ENCODE peak calls at places on chromosomes 13 and 19, in seven cellular contexts. S is sigmoid colon, Y is fibroblast of the aortic adventitia, W is lower leg skin, G is astrocyte, T is cardiac fibroblast, V is tibial artery. I is an unnamed sample.

GRCh38 chr19:32924200-32924599 is 47.6 kb downstream of the CEP89 start:
- DNase-seq in V (no peak), G (peak; percentile 18), T (no peak), Y (peak; percentile 1), S (no peak), W (no peak), I (no peak)

GRCh38 chr13:99916366-99917103 is 55.0 kb downstream of the ZIC5 start:
- DNase-seq in W (no peak), G (peak; percentile 46), T (peak; percentile 80), Y (peak; percentile 79), V (no peak), S (no peak), I (no peak)

GRCh38 chr19:18465214-18465963 is 27.5 kb upstream of the ISYNA1 start:
- DNase-seq in W (no peak), G (no peak), S (peak; percentile 69), V (no peak), T (no peak), Y (no peak), I (no peak)

GRCh38 chr13:30373727-30374126 is 48.6 kb upstream of the UBE2L5 start:
- DNase-seq in S (no peak), T (no peak), V (no peak), G (no peak), W (peak; percentile 72), Y (no peak), I (no peak)

GRCh38 chr19:22619371-22619770 is 14.8 kb upstream of the ZNF492 start:
- DNase-seq in S (no peak), Y (no peak), G (no peak), W (peak; percentile 68), T (no peak), V (no peak), I (no peak)

GRCh38 chr13:113997845-113998751 is 24.2 kb upstream of the C13orf46 start:
- DNase-seq in V (peak; percentile 78), G (no peak), S (peak; percentile 79), T (peak; percentile 69), W (no peak), Y (peak; percentile 85), I (no peak)

GRCh38 chr19:11324079-11324661 is 15.3 kb downstream of the RAB3D start:
- DNase-seq in S (peak; percentile 92), Y (peak; percentile 95), G (peak; percentile 85), V (peak; percentile 83), W (peak; percentile 97), T (peak; percentile 97), I (peak; percentile 93)

GRCh38 chr19:11196406-11197287 is 698 bp downstream of the KANK2 start:
- DNase-seq in S (peak; percentile 78), V (no peak), W (no peak), G (no peak), Y (no peak), T (peak; percentile 44), I (no peak)

GRCh38 chr13:75635621-75636338 is at the start of gene LMO7:
- DNase-seq in S (peak; percentile 70), W (peak; percentile 89), G (peak; percentile 49), V (peak; percentile 45), T (peak; percentile 55), Y (peak; percentile 49), I (peak; percentile 89)

GRCh38 chr13:33312150-33312908 is 26.8 kb upstream of the STARD13 start:
- DNase-seq in W (no peak), S (no peak), T (peak; percentile 41), G (no peak), Y (peak; percentile 48), V (no peak), I (no peak)

GRCh38 chr13:96900992-96901391 is 93.3 kb downstream of the OXGR1 start:
- DNase-seq in V (no peak), W (no peak), S (no peak), T (no peak), Y (no peak), G (no peak), I (no peak)

GRCh38 chr13:96898855-96899254 is 95.4 kb downstream of the OXGR1 start:
- DNase-seq in T (no peak), V (no peak), Y (no peak), S (no peak), G (no peak), W (no peak), I (no peak)

GRCh38 chr13:96899946-96900345 is 94.3 kb downstream of the OXGR1 start:
- DNase-seq in G (no peak), V (no peak), W (no peak), T (no peak), S (no peak), Y (no peak), I (no peak)

GRCh38 chr13:96904232-96904631 is 90.0 kb downstream of the OXGR1 start:
- DNase-seq in V (no peak), T (no peak), Y (no peak), G (no peak), W (no peak), S (no peak), I (no peak)

GRCh38 chr13:96903085-96903484 is 91.2 kb downstream of the OXGR1 start:
- DNase-seq in S (no peak), G (no peak), W (no peak), Y (no peak), V (no peak), T (no peak), I (no peak)
- TF ChIP-seq CTCF in S (no peak), G (no peak), W (no peak), Y (no peak), V (no peak), T (no peak), I (no peak)

GRCh38 chr13:79406597-79406908 is 498 bp upstream of the RBM26 start:
- DNase-seq in W (no peak), T (no peak), G (no peak), S (no peak), V (no peak), Y (no peak), I (no peak)

GRCh38 chr13:79404985-79405384 is 1.1 kb downstream of the RBM26 start:
- DNase-seq in Y (no peak), W (no peak), S (no peak), G (no peak), T (no peak), V (no peak), I (no peak)

GRCh38 chr13:79407349-79407979 is 1.4 kb upstream of the RBM26 start:
- DNase-seq in Y (no peak), T (no peak), W (no peak), G (no peak), S (no peak), V (no peak), I (no peak)

GRCh38 chr13:79405501-79405830 is 589 bp downstream of the RBM26 start:
- DNase-seq in Y (no peak), V (no peak), T (no peak), W (no peak), S (peak; percentile 63), G (no peak), I (no peak)

GRCh38 chr13:79405831-79406596 is at the start of gene RBM26:
- DNase-seq in G (peak; percentile 82), W (peak; percentile 98), Y (peak; percentile 97), S (peak; percentile 96), T (peak; percentile 97), V (peak; percentile 94), I (peak; percentile 97)
- TF ChIP-seq CTCF in G (no peak), W (no peak), Y (peak; percentile 22), S (peak; percentile 11), T (no peak), V (peak; percentile 15), I (no peak)

GRCh38 chr19:1775951-1776605 is 22.8 kb downstream of the ONECUT3 start:
- DNase-seq in Y (no peak), T (no peak), W (no peak), S (no peak), V (no peak), G (no peak), I (no peak)

GRCh38 chr19:1776606-1777147 is 23.4 kb downstream of the ONECUT3 start:
- DNase-seq in W (no peak), S (no peak), V (no peak), Y (no peak), G (no peak), T (no peak), I (no peak)

GRCh38 chr19:1773173-1773572 is 19.9 kb downstream of the ONECUT3 start:
- DNase-seq in T (peak; percentile 17), G (peak; percentile 82), V (no peak), Y (no peak), W (no peak), S (no peak), I (no peak)

GRCh38 chr19:1777149-1777548 is 23.8 kb downstream of the ONECUT3 start:
- DNase-seq in S (no peak), G (no peak), W (no peak), Y (no peak), V (no peak), T (no peak), I (no peak)

DNA sequence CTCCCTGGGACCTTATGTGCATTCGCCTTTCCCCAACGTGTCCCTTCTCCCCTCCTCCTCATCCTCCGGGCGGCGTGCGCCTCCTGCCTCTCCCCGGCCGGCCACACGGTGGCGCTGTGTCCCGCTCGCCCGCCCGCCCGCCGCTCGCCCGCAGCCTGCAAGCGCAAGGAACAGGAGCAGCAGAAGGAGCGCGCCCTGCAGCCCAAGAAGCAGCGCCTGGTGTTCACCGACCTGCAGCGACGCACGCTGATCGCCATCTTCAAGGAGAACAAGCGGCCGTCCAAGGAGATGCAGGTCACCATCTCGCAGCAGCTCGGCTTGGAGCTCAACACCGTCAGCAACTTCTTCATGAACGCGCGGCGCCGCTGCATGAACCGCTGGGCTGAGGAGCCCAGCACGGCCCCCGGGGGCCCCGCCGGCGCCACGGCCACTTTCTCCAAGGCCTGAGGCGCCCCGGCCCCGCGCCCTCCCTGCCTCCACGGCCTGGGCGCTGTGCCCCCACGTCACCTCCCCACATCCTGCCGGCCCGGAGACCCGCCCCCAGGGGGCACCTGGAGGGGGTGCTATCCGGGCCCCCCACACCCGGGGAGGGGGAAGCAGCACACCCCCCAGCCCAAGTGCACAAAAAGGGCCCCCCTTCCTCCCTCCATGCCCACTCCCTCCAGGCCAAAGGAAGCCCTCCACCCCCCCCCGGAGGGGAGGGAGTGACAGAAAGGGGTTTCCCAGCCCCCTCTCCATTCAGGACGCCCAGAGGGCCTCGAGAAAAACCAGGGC is 21.9 kb downstream of the ONECUT3 start:
- DNase-seq in Y (no peak), T (peak; percentile 54), G (no peak), V (no peak), W (no peak), S (no peak), I (no peak)
- TF ChIP-seq CTCF in Y (peak; percentile 25), T (peak; percentile 49), G (peak; percentile 17), V (no peak), W (no peak), S (no peak), I (peak; percentile 50)

GRCh38 chr13:73274147-73274546 is 215.3 kb downstream of the KLF5 start:
- DNase-seq in G (peak; percentile 71), S (no peak), V (no peak), Y (peak; percentile 45), T (no peak), W (no peak), I (no peak)
- TF ChIP-seq CTCF in G (no peak), S (no peak), V (no peak), Y (no peak), T (no peak), W (no peak), I (no peak)